ENCODE peak calls at places on chromosomes 13 and 19, in ten cellular contexts. S, Y, F, A, Q, N, L, V, C and H are unnamed samples.

GRCh38 chr19:44848805-44849457 is 2.8 kb downstream of the NECTIN2 start:
- DNase-seq in S (no peak), Y (no peak), F (no peak), A (no peak), Q (no peak), N (no peak), L (peak), V (no peak), C (no peak), H (no peak)

GRCh38 chr19:38831142-38831605 is 420 bp downstream of the ECH1 start:
- DNase-seq in S (no peak), Y (no peak), F (peak), A (peak), Q (peak), N (peak), L (peak), V (peak), C (peak), H (peak)

GRCh38 chr19:10230155-10230903 is 802 bp downstream of the S1PR2 start:
- DNase-seq in S (peak), Y (peak), F (peak), A (peak), Q (no peak), N (peak), L (peak), V (peak), C (peak), H (no peak)

GRCh38 chr13:78102121-78102677 is 183.6 kb upstream of the EDNRB start:
- DNase-seq in S (no peak), Y (no peak), F (peak), A (peak), Q (no peak), N (no peak), L (peak), V (peak), C (no peak), H (no peak)

GRCh38 chr19:51111606-51112005 is 3.4 kb upstream of the CTU1 start:
- DNase-seq in S (no peak), Y (no peak), F (no peak), A (no peak), Q (no peak), N (no peak), L (no peak), V (no peak), C (no peak), H (no peak)

GRCh38 chr13:92187378-92187989 is 789.1 kb downstream of the GPC5 start:
- DNase-seq in S (peak), Y (no peak), F (peak), A (peak), Q (no peak), N (no peak), L (no peak), V (peak), C (peak), H (peak)

GRCh38 chr19:13441810-13442512 is 64.3 kb downstream of the CACNA1A start:
- DNase-seq in S (peak), Y (peak), F (peak), A (peak), Q (peak), N (peak), L (peak), V (no peak), C (peak), H (no peak)

GRCh38 chr19:42596391-42597071 is 1.8 kb upstream of the CEACAM8 start:
- DNase-seq in S (peak), Y (no peak), F (peak), A (no peak), Q (no peak), N (peak), L (peak), V (no peak), C (peak), H (no peak)

GRCh38 chr19:39645800-39646411 is 9.8 kb upstream of the LGALS16 start:
- DNase-seq in S (no peak), Y (no peak), F (no peak), A (peak), Q (no peak), N (peak), L (no peak), V (no peak), C (no peak), H (no peak)

GRCh38 chr19:16361926-16362325 is 37.3 kb downstream of the KLF2 start:
- DNase-seq in S (no peak), Y (no peak), F (no peak), A (no peak), Q (no peak), N (no peak), L (no peak), V (no peak), C (no peak), H (no peak)

GRCh38 chr13:78241278-78241919 is 322.8 kb upstream of the EDNRB start:
- DNase-seq in S (no peak), Y (peak), F (peak), A (peak), Q (no peak), N (peak), L (peak), V (no peak), C (no peak), H (peak)

GRCh38 chr13:108093616-108094015 is 121.7 kb downstream of the LIG4 start:
- DNase-seq in S (no peak), Y (no peak), F (no peak), A (no peak), Q (no peak), N (no peak), L (no peak), V (no peak), C (no peak), H (no peak)

GRCh38 chr19:40270362-40271089 is 14.6 kb downstream of the AKT2 start:
- DNase-seq in S (no peak), Y (no peak), F (no peak), A (no peak), Q (no peak), N (no peak), L (no peak), V (no peak), C (no peak), H (no peak)

GRCh38 chr13:100235311-100235901 is 146.5 kb downstream of the PCCA start:
- DNase-seq in S (peak), Y (no peak), F (peak), A (peak), Q (no peak), N (no peak), L (no peak), V (peak), C (peak), H (peak)

GRCh38 chr13:32073180-32073864 is 41.7 kb downstream of the FRY start:
- DNase-seq in S (no peak), Y (no peak), F (no peak), A (no peak), Q (no peak), N (no peak), L (no peak), V (no peak), C (no peak), H (no peak)

GRCh38 chr19:46221981-46222610 is 7.4 kb upstream of the IGFL1 start:
- DNase-seq in S (no peak), Y (no peak), F (no peak), A (peak), Q (peak), N (no peak), L (peak), V (no peak), C (no peak), H (no peak)

GRCh38 chr13:74206061-74206561 is 71.9 kb upstream of the KLF12 start:
- DNase-seq in S (no peak), Y (no peak), F (no peak), A (peak), Q (no peak), N (no peak), L (no peak), V (no peak), C (no peak), H (no peak)

GRCh38 chr13:21573920-21574712 is 29.9 kb downstream of the MICU2 start:
- DNase-seq in S (no peak), Y (no peak), F (no peak), A (no peak), Q (no peak), N (no peak), L (no peak), V (no peak), C (no peak), H (no peak)

GRCh38 chr13:21330126-21330861 is 128.8 kb downstream of the ZDHHC20 start:
- DNase-seq in S (no peak), Y (no peak), F (no peak), A (peak), Q (no peak), N (no peak), L (no peak), V (no peak), C (no peak), H (no peak)

GRCh38 chr13:112131740-112132113 is 64.8 kb downstream of the SOX1 start:
- DNase-seq in S (no peak), Y (no peak), F (peak), A (no peak), Q (peak), N (no peak), L (no peak), V (no peak), C (no peak), H (no peak)

GRCh38 chr19:28727133-28727834 is 485.7 kb downstream of the UQCRFS1 start:
- DNase-seq in S (no peak), Y (no peak), F (no peak), A (no peak), Q (no peak), N (no peak), L (peak), V (no peak), C (peak), H (no peak)

GRCh38 chr13:23986619-23987018 is 89.3 kb upstream of the C1QTNF9B start:
- DNase-seq in S (no peak), Y (no peak), F (no peak), A (peak), Q (no peak), N (no peak), L (no peak), V (no peak), C (no peak), H (no peak)

GRCh38 chr19:27805848-27806247 is 1407.1 kb downstream of the UQCRFS1 start:
- DNase-seq in S (no peak), Y (no peak), F (no peak), A (no peak), Q (no peak), N (no peak), L (no peak), V (no peak), C (no peak), H (no peak)

GRCh38 chr13:97119899-97120745 is 102.0 kb upstream of the MBNL2 start:
- DNase-seq in S (no peak), Y (no peak), F (no peak), A (peak), Q (no peak), N (no peak), L (no peak), V (no peak), C (no peak), H (no peak)

GRCh38 chr19:55257461-55258411 is 1.1 kb downstream of the PPP6R1 start:
- DNase-seq in S (peak), Y (no peak), F (peak), A (peak), Q (no peak), N (peak), L (no peak), V (no peak), C (peak), H (no peak)

GRCh38 chr19:3748965-3749364 is 12.5 kb downstream of the APBA3 start:
- DNase-seq in S (no peak), Y (no peak), F (no peak), A (no peak), Q (no peak), N (no peak), L (no peak), V (no peak), C (no peak), H (no peak)

GRCh38 chr13:78147905-78148304 is 229.3 kb upstream of the EDNRB start:
- DNase-seq in S (no peak), Y (no peak), F (no peak), A (peak), Q (no peak), N (no peak), L (no peak), V (no peak), C (no peak), H (no peak)

GRCh38 chr13:102643656-102644055 is 46.9 kb downstream of the TPP2 start:
- DNase-seq in S (no peak), Y (no peak), F (no peak), A (peak), Q (no peak), N (no peak), L (no peak), V (no peak), C (no peak), H (no peak)

GRCh38 chr13:67776171-67776570 is 546.0 kb upstream of the PCDH9 start:
- DNase-seq in S (no peak), Y (no peak), F (no peak), A (no peak), Q (no peak), N (no peak), L (no peak), V (no peak), C (no peak), H (no peak)

GRCh38 chr19:1066251-1066747 is 668 bp upstream of the ARHGAP45 start:
- DNase-seq in S (no peak), Y (no peak), F (peak), A (no peak), Q (no peak), N (no peak), L (no peak), V (no peak), C (no peak), H (no peak)

GRCh38 chr13:52978989-52979388 is 49.6 kb upstream of the OLFM4 start:
- DNase-seq in S (no peak), Y (no peak), F (no peak), A (no peak), Q (no peak), N (no peak), L (no peak), V (no peak), C (no peak), H (no peak)

GRCh38 chr13:78298657-78299056 is 304.7 kb downstream of the POU4F1 start:
- DNase-seq in S (no peak), Y (no peak), F (no peak), A (no peak), Q (no peak), N (no peak), L (no peak), V (no peak), C (no peak), H (no peak)

GRCh38 chr13:101452519-101453485 is at the start of gene ITGBL1:
- DNase-seq in S (no peak), Y (no peak), F (no peak), A (peak), Q (no peak), N (no peak), L (peak), V (no peak), C (no peak), H (no peak)

GRCh38 chr13:44763604-44764311 is 187.6 kb upstream of the TSC22D1 start:
- DNase-seq in S (no peak), Y (no peak), F (no peak), A (no peak), Q (peak), N (no peak), L (no peak), V (peak), C (no peak), H (no peak)

GRCh38 chr13:51976423-51976822 is 34.8 kb downstream of the ATP7B start:
- DNase-seq in S (no peak), Y (no peak), F (no peak), A (no peak), Q (no peak), N (no peak), L (no peak), V (no peak), C (no peak), H (no peak)

GRCh38 chr13:43986395-43986794 is 106.7 kb downstream of the LACC1 start:
- DNase-seq in S (no peak), Y (no peak), F (no peak), A (no peak), Q (no peak), N (no peak), L (no peak), V (no peak), C (no peak), H (peak)

GRCh38 chr13:65112123-65113075 is 2117.7 kb downstream of the PCDH9 start:
- DNase-seq in S (no peak), Y (no peak), F (no peak), A (peak), Q (no peak), N (no peak), L (no peak), V (no peak), C (no peak), H (no peak)

GRCh38 chr13:94712812-94713555 is 639 bp upstream of the SOX21 start:
- DNase-seq in S (no peak), Y (no peak), F (no peak), A (peak), Q (no peak), N (no peak), L (no peak), V (no peak), C (no peak), H (no peak)

GRCh38 chr19:32868206-32868950 is 1.2 kb downstream of the SLC7A9 start:
- DNase-seq in S (no peak), Y (no peak), F (no peak), A (no peak), Q (no peak), N (no peak), L (no peak), V (no peak), C (no peak), H (no peak)